ENCODE peak calls at places on chromosomes 3 and 15, in ten cellular contexts. E, B, Z, U, C, Q, O, M, L and S are unnamed samples.

GRCh38 chr15:65376767-65377104 is 1.1 kb downstream of the IGDCC3 start:
- DNase-seq in E (no peak), B (peak), Z (no peak), U (no peak), C (peak), Q (no peak), O (no peak), M (no peak), L (no peak), S (no peak)

GRCh38 chr15:68045289-68046265 is 8.5 kb upstream of the PIAS1 start:
- DNase-seq in E (no peak), B (no peak), Z (no peak), U (no peak), C (no peak), Q (no peak), O (no peak), M (no peak), L (no peak), S (no peak)

GRCh38 chr3:74537164-74537563 is 77.3 kb downstream of the CNTN3 start:
- DNase-seq in E (no peak), B (no peak), Z (no peak), U (no peak), C (peak), Q (peak), O (no peak), M (no peak), L (peak), S (no peak)

GRCh38 chr3:156469456-156469855 is 85.5 kb downstream of the SSR3 start:
- DNase-seq in E (no peak), B (no peak), Z (no peak), U (no peak), C (no peak), Q (no peak), O (no peak), M (no peak), L (no peak), S (no peak)

GRCh38 chr3:56303508-56303907 is 164.8 kb downstream of the ERC2 start:
- DNase-seq in E (peak), B (peak), Z (no peak), U (peak), C (peak), Q (no peak), O (peak), M (no peak), L (no peak), S (peak)

GRCh38 chr15:88644741-88645140 is 5.9 kb downstream of the ISG20 start:
- DNase-seq in E (no peak), B (no peak), Z (no peak), U (no peak), C (no peak), Q (no peak), O (no peak), M (no peak), L (no peak), S (no peak)

GRCh38 chr3:183114779-183115178 is 15.5 kb upstream of the MCCC1 start:
- DNase-seq in E (no peak), B (no peak), Z (no peak), U (no peak), C (no peak), Q (no peak), O (no peak), M (no peak), L (no peak), S (peak)

GRCh38 chr3:133880287-133880686 is 15.4 kb downstream of the RAB6B start:
- DNase-seq in E (no peak), B (no peak), Z (no peak), U (no peak), C (no peak), Q (no peak), O (no peak), M (no peak), L (no peak), S (peak)

GRCh38 chr15:62792960-62793758 is 249.4 kb upstream of the TPM1 start:
- DNase-seq in E (no peak), B (no peak), Z (no peak), U (no peak), C (no peak), Q (no peak), O (no peak), M (no peak), L (no peak), S (no peak)

GRCh38 chr3:45123030-45123429 is 23.1 kb downstream of the CDCP1 start:
- DNase-seq in E (no peak), B (no peak), Z (no peak), U (peak), C (peak), Q (no peak), O (no peak), M (no peak), L (peak), S (no peak)

GRCh38 chr15:64858136-64858535 is 16.4 kb downstream of the PLEKHO2 start:
- DNase-seq in E (no peak), B (no peak), Z (no peak), U (no peak), C (no peak), Q (no peak), O (no peak), M (no peak), L (no peak), S (no peak)

GRCh38 chr3:50624634-50625033 is 7.7 kb downstream of the MAPKAPK3 start:
- DNase-seq in E (no peak), B (no peak), Z (no peak), U (no peak), C (no peak), Q (no peak), O (no peak), M (no peak), L (no peak), S (no peak)

GRCh38 chr15:40313531-40314398 is 6.0 kb upstream of the PLCB2 start:
- DNase-seq in E (no peak), B (peak), Z (no peak), U (no peak), C (peak), Q (no peak), O (no peak), M (no peak), L (no peak), S (no peak)

GRCh38 chr3:80227216-80227615 is 459.4 kb upstream of the ROBO1 start:
- DNase-seq in E (peak), B (no peak), Z (no peak), U (no peak), C (no peak), Q (no peak), O (no peak), M (no peak), L (no peak), S (no peak)

GRCh38 chr15:28942046-28942445 is 56.3 kb downstream of the APBA2 start:
- DNase-seq in E (no peak), B (no peak), Z (no peak), U (no peak), C (no peak), Q (no peak), O (no peak), M (no peak), L (no peak), S (no peak)

GRCh38 chr3:24713516-24713915 is 218.9 kb upstream of the THRB start:
- DNase-seq in E (no peak), B (no peak), Z (no peak), U (no peak), C (no peak), Q (no peak), O (no peak), M (no peak), L (no peak), S (no peak)

GRCh38 chr3:184133840-184134745 is 1.1 kb upstream of the EIF2B5 start:
- DNase-seq in E (peak), B (peak), Z (peak), U (peak), C (peak), Q (peak), O (peak), M (peak), L (no peak), S (peak)

GRCh38 chr15:80856400-80856799 is 77.2 kb downstream of the CEMIP start:
- DNase-seq in E (no peak), B (no peak), Z (no peak), U (no peak), C (no peak), Q (no peak), O (no peak), M (no peak), L (no peak), S (no peak)

GRCh38 chr3:49716691-49717538 is 2.6 kb downstream of the AMIGO3 start:
- DNase-seq in E (no peak), B (no peak), Z (no peak), U (no peak), C (no peak), Q (peak), O (no peak), M (no peak), L (no peak), S (no peak)

GRCh38 chr15:48186271-48186670 is 5.2 kb upstream of the CTXN2 start:
- DNase-seq in E (no peak), B (no peak), Z (no peak), U (no peak), C (no peak), Q (no peak), O (no peak), M (no peak), L (no peak), S (no peak)

GRCh38 chr3:171328419-171329082 is 131.7 kb downstream of the TNIK start:
- DNase-seq in E (no peak), B (no peak), Z (no peak), U (no peak), C (peak), Q (no peak), O (no peak), M (no peak), L (no peak), S (no peak)

GRCh38 chr3:192862408-192863385 is 55.0 kb downstream of the MB21D2 start:
- DNase-seq in E (no peak), B (no peak), Z (no peak), U (no peak), C (no peak), Q (no peak), O (no peak), M (no peak), L (no peak), S (no peak)

GRCh38 chr3:16906679-16907078 is 21.9 kb downstream of the PLCL2 start:
- DNase-seq in E (no peak), B (no peak), Z (no peak), U (no peak), C (peak), Q (no peak), O (no peak), M (no peak), L (peak), S (no peak)

GRCh38 chr3:193845144-193845543 is 252.1 kb downstream of the OPA1 start:
- DNase-seq in E (no peak), B (no peak), Z (no peak), U (no peak), C (no peak), Q (no peak), O (no peak), M (no peak), L (no peak), S (no peak)

GRCh38 chr3:22373182-22373581 is 622.2 kb upstream of the ZNF385D start:
- DNase-seq in E (no peak), B (no peak), Z (no peak), U (no peak), C (no peak), Q (no peak), O (no peak), M (no peak), L (no peak), S (no peak)

GRCh38 chr15:74406992-74407705 is 26.6 kb downstream of the SEMA7A start:
- DNase-seq in E (peak), B (no peak), Z (no peak), U (no peak), C (peak), Q (peak), O (peak), M (no peak), L (peak), S (peak)

GRCh38 chr3:136671921-136672320 is 80.3 kb downstream of the STAG1 start:
- DNase-seq in E (peak), B (no peak), Z (no peak), U (no peak), C (peak), Q (no peak), O (no peak), M (no peak), L (peak), S (no peak)

GRCh38 chr3:182364723-182365650 is 428.3 kb upstream of the ATP11B start:
- DNase-seq in E (no peak), B (no peak), Z (no peak), U (no peak), C (no peak), Q (no peak), O (no peak), M (no peak), L (no peak), S (no peak)

GRCh38 chr3:157152438-157152837 is 7.5 kb downstream of the CCNL1 start:
- DNase-seq in E (no peak), B (no peak), Z (no peak), U (no peak), C (no peak), Q (no peak), O (no peak), M (no peak), L (no peak), S (no peak)

GRCh38 chr3:114223146-114223545 is 14.2 kb downstream of the ZNF80 start:
- DNase-seq in E (no peak), B (no peak), Z (no peak), U (no peak), C (peak), Q (no peak), O (no peak), M (no peak), L (no peak), S (no peak)

GRCh38 chr15:50241684-50242450 is 23.7 kb downstream of the HDC start:
- DNase-seq in E (peak), B (no peak), Z (no peak), U (no peak), C (peak), Q (no peak), O (no peak), M (no peak), L (no peak), S (no peak)

GRCh38 chr15:34973512-34973911 is 4.0 kb upstream of the AQR start:
- DNase-seq in E (no peak), B (peak), Z (no peak), U (no peak), C (no peak), Q (no peak), O (no peak), M (no peak), L (no peak), S (no peak)

GRCh38 chr15:70508561-70509281 is 254.6 kb downstream of the UACA start:
- DNase-seq in E (peak), B (no peak), Z (peak), U (no peak), C (peak), Q (no peak), O (no peak), M (no peak), L (no peak), S (no peak)
- TF ChIP-seq CTCF in E (peak), B (peak), Z (no peak), U (no peak), C (peak), Q (no peak), O (no peak), M (no peak), L (peak), S (peak)

GRCh38 chr15:97875513-97876285 is 84.8 kb upstream of the ARRDC4 start:
- DNase-seq in E (no peak), B (no peak), Z (no peak), U (no peak), C (no peak), Q (no peak), O (no peak), M (no peak), L (no peak), S (no peak)
- TF ChIP-seq CTCF in E (peak), B (no peak), Z (no peak), U (no peak), C (no peak), Q (no peak), O (no peak), M (no peak), L (no peak), S (no peak)

GRCh38 chr3:180546863-180547262 is 55.1 kb upstream of the TTC14 start:
- DNase-seq in E (no peak), B (no peak), Z (no peak), U (no peak), C (no peak), Q (no peak), O (no peak), M (no peak), L (no peak), S (no peak)
- TF ChIP-seq CTCF in E (no peak), B (no peak), Z (no peak), U (no peak), C (no peak), Q (no peak), O (no peak), M (no peak), L (no peak), S (no peak)

GRCh38 chr15:69056365-69056764 is 41.9 kb downstream of the NOX5 start:
- DNase-seq in E (no peak), B (peak), Z (no peak), U (no peak), C (peak), Q (no peak), O (no peak), M (no peak), L (no peak), S (no peak)
- TF ChIP-seq CTCF in E (no peak), B (no peak), Z (no peak), U (no peak), C (no peak), Q (no peak), O (no peak), M (no peak), L (no peak), S (no peak)

DNA sequence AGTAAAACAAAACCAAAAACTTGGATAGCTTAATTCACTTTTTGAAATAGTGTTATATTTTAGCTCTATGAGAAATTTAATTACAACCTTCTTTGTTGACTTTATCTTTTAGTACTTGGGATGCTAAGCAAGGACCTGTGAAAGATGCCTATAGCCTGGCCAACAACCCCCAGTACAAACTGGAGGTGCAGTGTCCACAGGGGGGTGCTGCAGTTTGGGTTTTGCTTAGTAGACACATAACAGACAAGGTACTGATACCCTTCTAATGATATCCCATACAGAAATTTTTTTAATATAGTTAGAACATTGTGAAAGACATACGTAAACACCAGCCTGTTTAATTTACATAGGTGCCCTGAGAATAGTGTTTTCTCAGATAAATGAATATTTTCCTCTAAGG is 35.3 kb downstream of the CAPN7 start:
- DNase-seq in E (peak), B (peak), Z (no peak), U (peak), C (no peak), Q (peak), O (peak), M (peak), L (no peak), S (no peak)
- TF ChIP-seq CTCF in E (peak), B (peak), Z (no peak), U (peak), C (peak), Q (peak), O (peak), M (peak), L (peak), S (peak)